ENCODE peak calls at places on chromosomes 12 and 14, in five cellular contexts. C, X, N, R and P are unnamed samples.
A peak's percentile ranks its signal among the peaks of the same experiment; 100 is the strongest.

GRCh38 chr12:47766496-47767196 is 6.4 kb upstream of the SLC48A1 start:
- DNase-seq in C (no peak), X (no peak), N (no peak), R (no peak), P (no peak)

GRCh38 chr14:21408152-21408551 is 24.3 kb upstream of the SUPT16H start:
- DNase-seq in C (no peak), X (no peak), N (no peak), R (no peak), P (no peak)

GRCh38 chr12:123384318-123384993 is 524 bp downstream of the KMT5A start:
- DNase-seq in C (peak; percentile 87), X (peak; percentile 45), N (no peak), R (peak; percentile 35), P (no peak)

GRCh38 chr12:16417058-16417457 is 69.6 kb downstream of the MGST1 start:
- DNase-seq in C (no peak), X (no peak), N (no peak), R (no peak), P (no peak)

GRCh38 chr14:92450351-92451070 is 63.1 kb upstream of the RIN3 start:
- DNase-seq in C (no peak), X (no peak), N (no peak), R (no peak), P (no peak)

GRCh38 chr14:100714205-100714781 is 12.4 kb upstream of the DLK1 start:
- DNase-seq in C (no peak), X (no peak), N (no peak), R (peak; percentile 44), P (no peak)

GRCh38 chr12:102479099-102479887 is 1.1 kb downstream of the IGF1 start:
- DNase-seq in C (no peak), X (no peak), N (no peak), R (no peak), P (no peak)

GRCh38 chr14:64727551-64728071 is 23.4 kb downstream of the PLEKHG3 start:
- DNase-seq in C (no peak), X (no peak), N (no peak), R (no peak), P (no peak)

GRCh38 chr12:103884316-103884715 is 43.3 kb upstream of the NT5DC3 start:
- DNase-seq in C (no peak), X (no peak), N (no peak), R (no peak), P (no peak)

GRCh38 chr12:40907115-40907521 is 214.9 kb downstream of the CNTN1 start:
- DNase-seq in C (no peak), X (no peak), N (no peak), R (no peak), P (no peak)

GRCh38 chr14:103127861-103128598 is 4.8 kb downstream of the TNFAIP2 start:
- DNase-seq in C (no peak), X (peak; percentile 28), N (no peak), R (no peak), P (no peak)

GRCh38 chr14:79016828-79017505 is 846.8 kb downstream of the NRXN3 start:
- DNase-seq in C (no peak), X (no peak), N (no peak), R (no peak), P (no peak)

GRCh38 chr14:89921346-89921745 is 33.2 kb downstream of the EFCAB11 start:
- DNase-seq in C (no peak), X (no peak), N (no peak), R (no peak), P (no peak)

GRCh38 chr12:116339062-116339461 is 61.6 kb upstream of the MED13L start:
- DNase-seq in C (no peak), X (no peak), N (no peak), R (no peak), P (no peak)

GRCh38 chr12:59372971-59373370 is 222.9 kb upstream of the SLC16A7 start:
- DNase-seq in C (no peak), X (no peak), N (peak; percentile 60), R (no peak), P (no peak)

GRCh38 chr14:105311838-105312237 is 2.7 kb upstream of the PACS2 start:
- DNase-seq in C (no peak), X (no peak), N (peak; percentile 34), R (no peak), P (no peak)

GRCh38 chr14:103889313-103890051 is 38.8 kb upstream of the TDRD9 start:
- DNase-seq in C (no peak), X (no peak), N (no peak), R (peak; percentile 73), P (no peak)

GRCh38 chr12:109981311-109981710 is 14.9 kb downstream of the GIT2 start:
- DNase-seq in C (no peak), X (no peak), N (no peak), R (no peak), P (no peak)

GRCh38 chr12:3295648-3296408 is 195.2 kb upstream of the PRMT8 start:
- DNase-seq in C (no peak), X (no peak), N (no peak), R (no peak), P (no peak)

GRCh38 chr14:59847711-59848110 is 22.9 kb downstream of the RTN1 start:
- DNase-seq in C (no peak), X (no peak), N (no peak), R (no peak), P (no peak)

GRCh38 chr14:73785336-73785833 is 66.2 kb upstream of the PTGR2 start:
- DNase-seq in C (no peak), X (no peak), N (peak; percentile 36), R (no peak), P (no peak)

GRCh38 chr12:53722450-53723041 is 4.7 kb downstream of the CALCOCO1 start:
- DNase-seq in C (no peak), X (no peak), N (no peak), R (no peak), P (no peak)

GRCh38 chr14:98177551-98177950 is 1094.4 kb downstream of the BCL11B start:
- DNase-seq in C (no peak), X (no peak), N (no peak), R (no peak), P (no peak)

GRCh38 chr12:50542448-50542847 is 37.7 kb downstream of the DIP2B start:
- DNase-seq in C (no peak), X (no peak), N (no peak), R (no peak), P (no peak)

GRCh38 chr14:68894123-68894522 is 85.0 kb downstream of the ACTN1 start:
- DNase-seq in C (no peak), X (no peak), N (no peak), R (no peak), P (no peak)

GRCh38 chr12:31644536-31644935 is 15.0 kb upstream of the ETFBKMT start:
- DNase-seq in C (no peak), X (no peak), N (no peak), R (no peak), P (no peak)

GRCh38 chr14:98704441-98704840 is 567.6 kb downstream of the BCL11B start:
- DNase-seq in C (no peak), X (no peak), N (no peak), R (no peak), P (no peak)

GRCh38 chr14:46661728-46662127 is 10.1 kb upstream of the RPL10L start:
- DNase-seq in C (no peak), X (no peak), N (peak; percentile 45), R (no peak), P (no peak)

GRCh38 chr12:110077769-110078168 is 29.4 kb upstream of the C12orf76 start:
- DNase-seq in C (no peak), X (no peak), N (no peak), R (peak; percentile 44), P (no peak)

GRCh38 chr12:53062011-53062961 is 12.4 kb downstream of the TNS2 start:
- DNase-seq in C (peak; percentile 37), X (peak; percentile 44), N (no peak), R (no peak), P (peak; percentile 55)

GRCh38 chr12:113231275-113232231 is 10.3 kb downstream of the TPCN1 start:
- DNase-seq in C (no peak), X (no peak), N (peak; percentile 63), R (peak; percentile 39), P (peak; percentile 7)

DNA sequence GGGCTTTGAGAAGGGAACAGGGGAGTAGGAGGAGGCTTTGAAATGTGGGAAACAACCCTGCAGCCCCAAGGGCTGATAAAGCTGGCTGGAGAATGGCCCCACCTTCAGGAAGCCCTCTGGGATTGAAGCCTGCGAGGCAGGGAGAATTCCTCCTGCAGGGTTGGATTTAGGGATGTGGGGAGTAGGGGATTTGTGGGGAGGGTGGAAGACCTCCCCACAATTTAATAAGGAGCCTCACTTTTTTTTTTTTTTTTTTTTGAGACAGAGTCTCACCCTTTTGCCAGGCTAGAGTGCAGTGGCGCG is 88.8 kb upstream of the NCOR2 start:
- DNase-seq in C (no peak), X (no peak), N (no peak), R (no peak), P (no peak)
- TF ChIP-seq CTCF in C (no peak), X (no peak), N (peak; percentile 51), R (no peak), P (no peak)

GRCh38 chr12:122102331-122102730 is 23.8 kb downstream of the MLXIP start:
- DNase-seq in C (no peak), X (no peak), N (no peak), R (no peak), P (no peak)
- H3K4me1 ChIP-seq in C (peaks cover 37% of the 10 kb centered on the region), X (peaks cover 33% of the 10 kb centered on the region), N (peaks cover 3% of the 10 kb centered on the region), R (peaks cover 39% of the 10 kb centered on the region), P (peaks cover 59% of the 10 kb centered on the region)

GRCh38 chr12:68237068-68237467 is 11.5 kb upstream of the IL26 start:
- DNase-seq in C (no peak), X (no peak), N (no peak), R (no peak), P (no peak)
- TF ChIP-seq CTCF in C (no peak), X (no peak), N (no peak), R (peak; percentile 51), P (no peak)

DNA sequence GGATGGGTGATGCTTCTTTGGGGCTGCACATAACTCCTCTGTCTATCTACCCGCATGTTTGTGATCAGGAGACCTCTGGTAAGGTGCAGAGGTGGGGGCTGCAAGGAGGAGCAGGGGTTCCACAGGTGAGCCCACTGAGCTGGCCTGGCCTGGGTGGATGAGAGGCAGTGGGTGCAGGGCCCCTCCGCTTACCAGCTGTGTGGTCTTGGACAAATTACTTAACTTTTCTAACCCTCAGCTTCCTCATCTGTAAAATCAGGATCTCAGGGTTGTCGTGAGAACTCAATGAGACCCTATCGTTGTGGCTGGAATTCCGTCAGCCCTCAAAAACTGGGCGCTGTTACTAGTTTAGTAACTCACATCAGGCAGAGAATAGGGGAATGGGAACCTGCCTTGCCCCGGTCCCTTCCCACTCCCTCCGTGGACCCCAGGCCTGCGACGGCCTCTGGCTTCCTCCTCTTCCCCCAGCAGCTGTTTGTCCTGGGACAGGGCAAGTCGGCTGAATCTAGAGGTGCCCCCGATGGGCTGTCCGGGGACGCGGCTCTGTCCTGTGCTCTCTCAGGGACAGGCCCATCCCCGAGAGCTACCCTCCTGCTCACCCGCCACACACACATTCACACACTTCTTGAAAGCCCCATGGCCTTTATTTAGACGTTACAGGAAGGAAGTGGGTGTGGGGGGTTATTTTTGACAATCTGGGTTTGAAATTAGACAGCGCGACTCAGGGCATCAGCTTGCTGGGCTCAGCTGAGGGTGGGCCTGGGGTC is 7.6 kb downstream of the PTPN6 start:
- DNase-seq in C (peak; percentile 80), X (no peak), N (no peak), R (no peak), P (no peak)
- H3K4me1 ChIP-seq in C (peaks cover 31% of the 10 kb centered on the region), X (peaks cover 8% of the 10 kb centered on the region), N (peaks cover 4% of the 10 kb centered on the region), R (peaks cover 70% of the 10 kb centered on the region), P (peaks cover 58% of the 10 kb centered on the region)

DNA sequence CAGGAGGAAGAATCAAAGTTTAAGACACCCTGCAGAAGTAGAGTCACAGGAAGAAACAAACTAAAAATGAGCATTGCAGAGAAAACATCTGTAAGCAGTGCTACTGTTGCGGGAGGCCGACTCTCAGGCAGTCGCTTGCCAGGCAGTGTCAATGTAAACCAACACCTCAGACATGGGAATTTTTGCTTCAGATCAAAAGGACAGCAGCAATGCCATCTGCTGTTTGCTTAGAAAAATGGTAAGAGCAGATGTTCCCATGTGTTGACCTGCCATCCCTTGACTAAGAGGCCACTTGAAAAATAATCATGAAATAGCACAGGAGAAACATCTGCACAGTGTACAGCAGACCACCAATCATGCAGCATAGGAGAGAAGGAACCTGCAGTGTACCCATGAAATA is 196.6 kb downstream of the SLC25A21 start:
- DNase-seq in C (no peak), X (no peak), N (no peak), R (no peak), P (no peak)
- TF ChIP-seq CTCF in C (no peak), X (no peak), N (no peak), R (peak; percentile 42), P (no peak)